ENCODE peak calls at places on chromosomes 12 and 14, in nine cellular contexts. Q is type B pancreatic cell; E is stimulated activated CD8-positive, alpha-beta memory T cell treated with anti-CD3 and anti-CD28 coated beads, Interleukin-7, amount 100 ng/mL, for 1 hour; U is NCI-H2171 treated with DMSO at 0.1 percent for 48 hours; I is myocyte; L is ELR; B is MV-4-11; W is mesendoderm; H is left ventricle myocardium inferior. A is an unnamed sample.

GRCh38 chr12:55957106-55957859 is 8.6 kb downstream of the PMEL start:
- DNase-seq in Q (no peak), E (no peak), U (no peak), I (no peak), L (no peak), B (no peak), W (no peak), H (no peak), A (no peak)

GRCh38 chr14:103033744-103034143 is 23.6 kb downstream of the CDC42BPB start:
- DNase-seq in Q (no peak), E (no peak), U (no peak), I (no peak), L (no peak), B (peak; percentile 24), W (no peak), H (no peak), A (no peak)

GRCh38 chr12:3432176-3432742 is 58.7 kb upstream of the PRMT8 start:
- DNase-seq in Q (no peak), E (no peak), U (no peak), I (no peak), L (peak; percentile 7), B (no peak), W (peak; percentile 79), H (no peak), A (no peak)

GRCh38 chr14:104985675-104986486 is at the start of gene CLBA1:
- DNase-seq in Q (peak; percentile 91), E (peak; percentile 76), U (peak; percentile 84), I (peak; percentile 92), L (peak; percentile 93), B (peak; percentile 83), W (peak; percentile 91), H (peak; percentile 89), A (peak; percentile 89)

GRCh38 chr14:96287856-96288255 is 31.8 kb downstream of the BDKRB1 start:
- DNase-seq in Q (no peak), E (no peak), U (no peak), I (no peak), L (no peak), B (no peak), W (no peak), H (no peak), A (no peak)

GRCh38 chr12:49013403-49013802 is 5.2 kb downstream of the PRKAG1 start:
- DNase-seq in Q (no peak), E (no peak), U (no peak), I (no peak), L (no peak), B (no peak), W (no peak), H (no peak), A (no peak)

GRCh38 chr14:80519002-80519401 is 307.7 kb upstream of the DIO2 start:
- DNase-seq in Q (no peak), E (no peak), U (no peak), I (no peak), L (no peak), B (no peak), W (no peak), H (no peak), A (no peak)

GRCh38 chr14:75442166-75442565 is 14.3 kb downstream of the JDP2 start:
- DNase-seq in Q (no peak), E (no peak), U (no peak), I (no peak), L (no peak), B (no peak), W (no peak), H (no peak), A (no peak)

GRCh38 chr12:49873361-49873934 is 30.3 kb downstream of the FAIM2 start:
- DNase-seq in Q (no peak), E (no peak), U (no peak), I (peak; percentile 74), L (peak; percentile 58), B (no peak), W (no peak), H (peak; percentile 30), A (no peak)

GRCh38 chr12:86179855-86180254 is 76.3 kb downstream of the MGAT4C start:
- DNase-seq in Q (no peak), E (no peak), U (no peak), I (no peak), L (no peak), B (no peak), W (no peak), H (no peak), A (no peak)

GRCh38 chr14:98937712-98938505 is 334.1 kb downstream of the BCL11B start:
- DNase-seq in Q (no peak), E (no peak), U (no peak), I (no peak), L (no peak), B (peak; percentile 36), W (no peak), H (no peak), A (no peak)

GRCh38 chr14:90444077-90444696 is 47.4 kb downstream of the CALM1 start:
- DNase-seq in Q (no peak), E (no peak), U (peak; percentile 77), I (peak; percentile 40), L (peak; percentile 27), B (peak; percentile 32), W (no peak), H (no peak), A (peak; percentile 32)

GRCh38 chr12:63276537-63277365 is 125.8 kb upstream of the AVPR1A start:
- DNase-seq in Q (no peak), E (no peak), U (peak; percentile 41), I (peak; percentile 54), L (peak; percentile 57), B (peak; percentile 21), W (peak; percentile 64), H (no peak), A (peak; percentile 75)

GRCh38 chr14:103867523-103867953 is 20.2 kb upstream of the PPP1R13B start:
- DNase-seq in Q (no peak), E (no peak), U (peak; percentile 96), I (no peak), L (no peak), B (no peak), W (no peak), H (peak; percentile 77), A (no peak)

GRCh38 chr12:29171421-29172258 is 22.6 kb downstream of the FAR2 start:
- DNase-seq in Q (no peak), E (no peak), U (peak; percentile 30), I (no peak), L (no peak), B (no peak), W (no peak), H (no peak), A (no peak)

GRCh38 chr12:131229426-131230339 is 276.0 kb downstream of the ADGRD1 start:
- DNase-seq in Q (no peak), E (no peak), U (peak; percentile 40), I (no peak), L (no peak), B (no peak), W (peak; percentile 97), H (peak; percentile 49), A (peak; percentile 79)